ENCODE peak calls at places on chromosome 19, in ten cellular contexts. Y is CD8-positive, alpha-beta T cell; H is ovary; S is PC-9; B is spleen; R is fibroblast of lung; K is Panc1; E is uterus; U is heart left ventricle; X is colonic mucosa. P is an unnamed sample.
A peak's percentile ranks its signal among the peaks of the same experiment; 100 is the strongest.

GRCh38 chr19:19548915-19549537 is 11.0 kb downstream of the CILP2 start:
- DNase-seq in R (no peak), Y (no peak), H (no peak), B (no peak), K (no peak), E (no peak), U (no peak), S (no peak), X (no peak), P (no peak)

GRCh38 chr19:51354742-51355148 is 11.4 kb downstream of the ETFB start:
- DNase-seq in R (peak; percentile 56), H (no peak), S (no peak), K (no peak), X (no peak), E (no peak), Y (no peak), U (no peak), B (no peak), P (peak; percentile 94)

GRCh38 chr19:42606660-42607351 is 12.1 kb upstream of the CEACAM8 start:
- DNase-seq in R (peak; percentile 2), E (no peak), K (peak; percentile 20), H (no peak), S (peak; percentile 56), Y (no peak), U (peak; percentile 34), B (peak; percentile 88), X (peak; percentile 61), P (peak; percentile 75)

GRCh38 chr19:22616659-22617058 is 17.5 kb upstream of the ZNF492 start:
- DNase-seq in H (no peak), U (no peak), X (no peak), R (no peak), B (no peak), Y (no peak), K (no peak), S (no peak), E (no peak), P (no peak)

GRCh38 chr19:50379602-50380001 is 3.3 kb downstream of the NR1H2 start:
- DNase-seq in B (peak; percentile 71), H (no peak), Y (no peak), X (no peak), K (no peak), S (no peak), E (no peak), R (no peak), U (no peak), P (no peak)

GRCh38 chr19:36093146-36093662 is 17.7 kb upstream of the OVOL3 start:
- DNase-seq in S (no peak), E (no peak), Y (no peak), X (no peak), U (no peak), B (no peak), K (no peak), H (no peak), R (no peak), P (no peak)

GRCh38 chr19:31253816-31254551 is 95.3 kb downstream of the TSHZ3 start:
- DNase-seq in R (peak; percentile 62), X (no peak), U (no peak), H (no peak), E (peak; percentile 27), Y (no peak), K (no peak), S (no peak), B (no peak), P (no peak)

GRCh38 chr19:38274734-38275133 is 10.4 kb downstream of the SPINT2 start:
- DNase-seq in Y (no peak), H (no peak), U (peak; percentile 55), E (no peak), R (no peak), X (peak; percentile 58), B (no peak), S (no peak), K (no peak), P (no peak)

GRCh38 chr19:41707502-41707812 is 969 bp upstream of the CEACAM5 start:
- DNase-seq in B (no peak), X (peak; percentile 61), H (no peak), U (no peak), E (peak; percentile 7), K (no peak), R (no peak), S (no peak), Y (no peak), P (no peak)

GRCh38 chr19:46378268-46378667 is 31.4 kb downstream of the PPP5C start:
- DNase-seq in X (no peak), Y (no peak), K (no peak), U (no peak), R (peak; percentile 78), H (no peak), B (no peak), S (no peak), E (no peak), P (no peak)

GRCh38 chr19:44796701-44797115 is 12.2 kb upstream of the BCAM start:
- DNase-seq in H (no peak), U (peak; percentile 70), X (no peak), R (peak; percentile 41), B (no peak), E (no peak), Y (no peak), K (no peak), S (no peak), P (peak; percentile 25)

DNA sequence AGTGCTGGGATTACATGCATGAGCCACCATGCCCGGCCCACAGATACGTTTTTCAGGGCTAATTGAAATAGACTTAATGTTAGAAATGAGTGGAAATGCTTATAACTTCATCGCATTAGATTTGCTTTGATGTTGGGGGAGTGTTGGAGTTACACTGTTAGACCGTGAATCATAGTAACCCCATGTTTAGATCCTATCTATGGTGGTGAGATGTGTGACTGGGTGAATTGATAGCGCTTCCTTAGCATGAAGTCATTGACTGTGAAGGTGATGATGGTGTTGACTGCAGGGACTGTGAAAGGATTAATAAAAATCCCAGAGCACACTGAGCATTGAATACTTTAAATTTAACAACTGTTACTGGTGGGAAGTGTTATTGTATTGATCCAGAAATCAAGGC is 1.7 kb downstream of the ZNF264 start:
- DNase-seq in S (no peak), K (no peak), R (peak; percentile 6), Y (no peak), H (no peak), U (no peak), B (no peak), E (no peak), X (no peak), P (no peak)
- H3K4me3 ChIP-seq in S (peak overlapping the region; percentile 82), K (peak overlapping the region; percentile 92), R (peak overlapping the region; percentile 87), Y (peak overlapping the region; percentile 84), H (no peak overlapping the region), U (no peak overlapping the region), B (no peak overlapping the region), E (peak overlapping the region; percentile 95), X (no peak overlapping the region), P (peak overlapping the region; percentile 92)

GRCh38 chr19:16566161-16566560 is 6.1 kb downstream of the SLC35E1 start:
- DNase-seq in E (no peak), H (no peak), Y (peak; percentile 85), R (no peak), K (no peak), U (no peak), B (peak; percentile 90), S (no peak), X (peak; percentile 42), P (no peak)
- H3K4me1 ChIP-seq in E (no peaks in the 10 kb centered on the region), H (peaks cover 2% of the 10 kb centered on the region), Y (peaks cover 21% of the 10 kb centered on the region), R (peaks cover 2% of the 10 kb centered on the region), K (peaks cover 3% of the 10 kb centered on the region), U (peaks cover 2% of the 10 kb centered on the region), B (peaks cover 35% of the 10 kb centered on the region), S (peaks cover 44% of the 10 kb centered on the region), X (no peaks in the 10 kb centered on the region), P (no peaks in the 10 kb centered on the region)

DNA sequence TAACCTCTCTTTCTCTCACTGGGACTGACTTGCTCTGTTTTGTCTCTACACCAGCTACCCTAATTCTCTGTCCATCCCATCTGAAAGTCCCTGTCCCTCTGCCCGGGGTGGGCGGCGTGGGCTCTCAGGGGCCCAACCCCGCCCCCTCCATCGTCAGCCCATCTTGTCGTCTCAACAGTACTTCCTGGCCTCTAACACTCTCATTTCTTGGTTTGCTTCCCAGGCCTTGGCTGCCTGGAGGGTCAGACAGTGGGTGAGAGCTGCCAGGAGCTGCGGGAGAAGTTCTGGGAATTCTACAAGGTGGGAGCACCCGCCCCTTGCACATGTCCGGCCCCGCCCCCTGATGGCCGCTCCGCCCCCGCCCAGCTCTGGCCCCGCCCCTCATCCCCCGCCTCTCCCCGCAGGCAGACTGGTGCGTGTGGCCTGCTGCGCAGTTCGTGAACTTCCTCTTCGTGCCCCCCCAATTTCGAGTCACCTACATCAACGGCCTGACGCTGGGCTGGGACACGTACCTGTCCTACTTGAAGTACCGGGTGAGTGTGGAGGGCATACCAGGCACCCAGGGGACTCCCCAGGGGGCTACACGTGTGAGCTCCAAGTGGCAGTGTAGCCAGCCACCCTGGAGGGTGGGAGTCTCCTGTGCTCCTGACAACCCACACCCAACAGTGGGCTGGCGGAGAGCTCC is 1.7 kb downstream of the MPV17L2 start:
- DNase-seq in U (no peak), H (peak; percentile 79), X (peak; percentile 41), Y (no peak), B (peak; percentile 86), R (peak; percentile 68), S (no peak), E (peak; percentile 74), K (no peak), P (peak; percentile 58)
- H3K4me3 ChIP-seq in U (no peak overlapping the region), H (peak overlapping the region; percentile 62), X (peak overlapping the region; percentile 5), Y (peak overlapping the region; percentile 27), B (peak overlapping the region; percentile 17), R (no peak overlapping the region), S (peak overlapping the region; percentile 90), E (peak overlapping the region; percentile 6), K (peak overlapping the region; percentile 73), P (peak overlapping the region; percentile 77)

GRCh38 chr19:48332662-48333466 is 7.5 kb downstream of the EMP3 start:
- DNase-seq in B (peak; percentile 98), E (peak; percentile 94), S (peak; percentile 93), X (peak; percentile 98), Y (peak; percentile 93), K (no peak), U (peak; percentile 94), H (peak; percentile 93), R (peak; percentile 98), P (peak; percentile 90)
- H3K4me1 ChIP-seq in B (peaks cover 68% of the 10 kb centered on the region), E (peaks cover 5% of the 10 kb centered on the region), S (peaks cover 16% of the 10 kb centered on the region), X (peaks cover 10% of the 10 kb centered on the region), Y (peaks cover 48% of the 10 kb centered on the region), K (peaks cover 7% of the 10 kb centered on the region), U (peaks cover 17% of the 10 kb centered on the region), H (peaks cover 8% of the 10 kb centered on the region), R (peaks cover 22% of the 10 kb centered on the region), P (peaks cover 8% of the 10 kb centered on the region)

DNA sequence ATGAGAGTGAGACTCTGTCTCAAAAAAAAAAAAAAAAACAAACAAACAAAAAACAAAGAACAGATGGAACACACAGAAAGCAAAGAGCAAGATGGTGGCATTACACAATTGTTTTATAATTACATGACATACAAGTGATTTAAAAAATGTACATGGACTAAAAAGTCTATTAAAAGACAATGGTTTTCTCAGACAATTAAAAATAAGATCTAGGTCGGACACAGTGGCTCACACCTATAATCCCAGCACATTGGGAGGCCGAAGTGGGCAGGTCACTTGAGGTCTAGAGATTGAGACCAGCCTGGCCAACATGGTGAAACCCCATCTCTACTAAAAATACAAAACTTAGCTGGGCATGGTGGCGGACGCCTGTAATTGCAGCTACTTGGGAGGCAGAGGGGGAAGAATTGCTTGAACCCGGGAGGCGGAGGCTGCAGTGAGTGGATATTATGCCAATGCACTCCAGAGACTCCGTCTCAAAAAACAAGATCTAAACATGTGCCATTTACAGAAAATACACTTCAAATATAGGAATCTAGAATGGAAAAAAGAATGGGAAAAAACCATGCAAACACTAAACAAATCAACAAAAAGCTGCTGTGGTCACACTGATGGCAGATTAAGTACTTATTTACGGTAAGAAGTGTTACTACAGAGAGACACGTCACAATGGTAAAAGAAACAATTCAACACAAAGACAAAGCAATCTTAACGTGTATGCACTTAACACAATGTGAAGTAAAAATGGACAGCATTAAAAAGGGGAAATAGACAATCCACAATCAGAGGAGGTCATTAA is 26.7 kb downstream of the MIER2 start:
- DNase-seq in U (no peak), R (no peak), H (no peak), K (no peak), X (no peak), E (no peak), Y (no peak), S (no peak), B (no peak), P (no peak)
- H3K4me3 ChIP-seq in U (no peak overlapping the region), R (no peak overlapping the region), H (no peak overlapping the region), K (no peak overlapping the region), X (no peak overlapping the region), E (no peak overlapping the region), Y (no peak overlapping the region), S (no peak overlapping the region), B (no peak overlapping the region), P (no peak overlapping the region)